ENCODE peak calls at places on chromosomes 7 and 10, in eight cellular contexts. H is WERI-Rb-1; Y is CD8-positive, alpha-beta T cell; S is suprapubic skin; P is fibroblast of the aortic adventitia; G is foreskin fibroblast; J is sigmoid colon; F is PC-3. T is an unnamed sample.

GRCh38 chr7:39948375-39948774 is 1.7 kb upstream of the CDK13 start:
- DNase-seq in G (no peak), F (no peak), P (no peak), H (peak; percentile 19), J (no peak), S (no peak), Y (no peak), T (no peak)

GRCh38 chr7:95859434-95859833 is 87.1 kb downstream of the DYNC1I1 start:
- DNase-seq in F (peak; percentile 31), Y (no peak), S (no peak), H (peak; percentile 23), J (no peak), P (peak; percentile 10), G (no peak), T (peak; percentile 45)

GRCh38 chr10:55500931-55501559 is 700.0 kb upstream of the PCDH15 start:
- DNase-seq in F (peak; percentile 72), P (no peak), G (no peak), H (peak; percentile 64), S (no peak), Y (no peak), J (no peak), T (peak; percentile 18)

GRCh38 chr10:50538473-50539398 is 85.0 kb downstream of the SGMS1 start:
- DNase-seq in J (no peak), Y (no peak), S (no peak), F (no peak), H (no peak), G (no peak), P (no peak), T (no peak)

GRCh38 chr7:55280031-55280454 is 85.1 kb upstream of the LANCL2 start:
- DNase-seq in S (no peak), H (peak; percentile 76), G (peak; percentile 52), P (peak; percentile 83), F (peak; percentile 83), Y (peak; percentile 36), J (no peak), T (peak; percentile 66)

GRCh38 chr7:121798896-121799295 is 74.1 kb upstream of the PTPRZ1 start:
- DNase-seq in J (no peak), Y (no peak), F (no peak), G (no peak), S (no peak), H (peak; percentile 44), P (no peak), T (peak; percentile 75)

GRCh38 chr7:152709307-152710133 is 33.6 kb upstream of the XRCC2 start:
- DNase-seq in H (no peak), Y (no peak), J (no peak), G (no peak), S (no peak), P (no peak), F (peak; percentile 44), T (no peak)

GRCh38 chr7:15015545-15016314 is 113.2 kb upstream of the DGKB start:
- DNase-seq in J (no peak), F (peak; percentile 90), P (peak; percentile 79), H (peak; percentile 48), G (peak; percentile 24), S (no peak), Y (no peak), T (peak; percentile 76)

GRCh38 chr7:137458399-137458798 is 114.9 kb upstream of the PTN start:
- DNase-seq in J (no peak), Y (no peak), H (no peak), G (no peak), S (no peak), P (no peak), F (peak; percentile 37), T (no peak)

GRCh38 chr7:112930787-112931186 is 140.6 kb upstream of the TMEM168 start:
- DNase-seq in H (no peak), Y (no peak), S (no peak), J (no peak), G (peak; percentile 38), F (peak; percentile 21), P (peak; percentile 69), T (peak; percentile 79)

GRCh38 chr7:26681819-26682418 is 182.5 kb downstream of the SKAP2 start:
- DNase-seq in J (no peak), S (no peak), G (no peak), P (peak; percentile 39), H (no peak), Y (no peak), F (peak; percentile 53), T (peak; percentile 4)

GRCh38 chr10:114064151-114065045 is 20.7 kb downstream of the ADRB1 start:
- DNase-seq in H (no peak), Y (no peak), S (no peak), F (no peak), G (no peak), J (no peak), P (no peak), T (no peak)

GRCh38 chr10:114551310-114551972 is 106.6 kb downstream of the ABLIM1 start:
- DNase-seq in P (peak; percentile 18), H (no peak), Y (no peak), G (no peak), S (no peak), F (no peak), J (peak; percentile 74), T (no peak)

GRCh38 chr7:100195222-100195621 is 17.5 kb downstream of the STAG3 start:
- DNase-seq in S (no peak), H (no peak), P (no peak), G (no peak), Y (no peak), J (no peak), F (no peak), T (no peak)

DNA sequence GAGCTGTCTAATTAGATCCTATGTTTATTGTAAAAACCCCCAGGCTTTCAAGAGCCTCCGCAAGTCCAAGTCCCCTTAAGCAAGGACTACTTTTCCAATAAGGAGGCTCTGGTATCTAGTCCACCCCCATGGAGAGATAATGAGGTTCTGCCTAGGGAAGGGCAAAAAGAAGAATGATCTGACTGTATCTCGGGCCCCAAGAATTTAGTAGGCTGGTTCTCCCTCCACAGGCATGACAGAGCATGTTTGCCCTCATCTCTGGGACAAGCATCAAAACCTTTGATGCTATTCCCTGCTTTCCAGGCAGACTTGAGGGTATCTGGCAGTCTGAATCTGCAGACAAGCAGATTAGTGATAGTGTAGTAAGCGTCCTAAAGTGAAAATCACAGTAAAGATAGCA is 19.0 kb downstream of the ABCB1 start:
- DNase-seq in G (no peak), J (no peak), S (no peak), H (no peak), Y (no peak), F (no peak), P (no peak), T (no peak)
- TF ChIP-seq CTCF in G (no peak), J (no peak), S (no peak), H (no peak), Y (no peak), F (no peak), P (no peak), T (no peak)

GRCh38 chr10:33837736-33838135 is 503.3 kb upstream of the NRP1 start:
- DNase-seq in H (no peak), G (no peak), S (no peak), F (no peak), P (no peak), Y (no peak), J (no peak), T (no peak)
- TF ChIP-seq CTCF in H (no peak), G (no peak), S (no peak), F (peak; percentile 26), P (no peak), Y (no peak), J (no peak), T (no peak)

GRCh38 chr10:71319800-71320392 is 837 bp downstream of the SLC29A3 start:
- DNase-seq in H (no peak), J (no peak), S (no peak), Y (no peak), P (no peak), F (no peak), G (no peak), T (no peak)
- TF ChIP-seq CTCF in H (no peak), J (no peak), S (no peak), Y (no peak), P (no peak), F (no peak), G (no peak), T (no peak)

GRCh38 chr7:6165075-6165474 is 107.3 kb downstream of the CYTH3 start:
- DNase-seq in J (no peak), Y (no peak), F (no peak), P (no peak), G (no peak), H (no peak), S (no peak), T (no peak)

GRCh38 chr7:6164010-6164409 is 108.4 kb downstream of the CYTH3 start:
- DNase-seq in H (no peak), S (no peak), Y (no peak), F (no peak), P (no peak), J (peak; percentile 38), G (no peak), T (no peak)

GRCh38 chr7:6165521-6166325 is 106.7 kb downstream of the CYTH3 start:
- DNase-seq in H (no peak), P (no peak), J (peak; percentile 50), Y (no peak), F (no peak), S (no peak), G (no peak), T (no peak)

GRCh38 chr7:6163402-6163801 is 109.0 kb downstream of the CYTH3 start:
- DNase-seq in J (peak; percentile 64), G (no peak), Y (no peak), S (no peak), P (no peak), H (no peak), F (no peak), T (no peak)

DNA sequence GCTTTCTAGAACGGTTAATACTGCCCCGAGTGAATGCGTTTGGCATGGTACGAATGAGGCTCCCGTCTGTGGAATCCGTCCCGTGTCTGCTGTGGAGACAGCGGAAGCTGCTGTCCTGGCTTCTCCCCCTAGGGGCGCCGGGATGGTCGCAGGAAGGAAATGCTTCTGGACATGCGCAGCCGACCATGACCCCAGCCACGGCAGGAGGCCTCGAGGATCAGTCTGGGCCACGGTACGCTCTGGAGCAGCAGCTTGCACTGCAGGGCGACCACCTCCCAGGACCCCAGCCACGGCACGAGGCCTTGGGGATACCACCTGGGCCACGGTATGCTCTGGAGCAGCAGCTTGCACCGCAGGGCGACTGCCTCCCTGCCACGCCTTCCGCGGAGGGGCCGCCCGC is 107.9 kb downstream of the CYTH3 start:
- DNase-seq in Y (no peak), F (no peak), S (no peak), P (no peak), H (peak; percentile 89), J (peak; percentile 68), G (no peak), T (no peak)
- TF ChIP-seq CTCF in Y (no peak), F (no peak), S (no peak), P (no peak), H (peak; percentile 80), J (no peak), G (no peak), T (peak; percentile 22)